ENCODE peak calls at places on chromosome 18, in five cellular contexts. One of them, this sample, is unnamed.

GRCh38 chr18:8882632-8883408 is 177.5 kb downstream of the MTCL1 start:
- DNase-seq in spleen: no peak
- DNase-seq in adrenal gland: no peak
- DNase-seq in A549: peak; percentile 51
- DNase-seq in ovary: no peak
- DNase-seq in this sample: no peak

GRCh38 chr18:475202-475624 is 25.3 kb downstream of the COLEC12 start:
- DNase-seq in spleen: no peak
- DNase-seq in adrenal gland: no peak
- DNase-seq in A549: no peak
- DNase-seq in ovary: no peak
- DNase-seq in this sample: peak; percentile 58

GRCh38 chr18:61732854-61733253 is 160.0 kb downstream of the RNF152 start:
- DNase-seq in spleen: no peak
- DNase-seq in adrenal gland: peak; percentile 57
- DNase-seq in A549: no peak
- DNase-seq in ovary: no peak
- DNase-seq in this sample: no peak

GRCh38 chr18:41714872-41715271 is 240.2 kb upstream of the PIK3C3 start:
- DNase-seq in spleen: no peak
- DNase-seq in adrenal gland: no peak
- DNase-seq in A549: no peak
- DNase-seq in ovary: no peak
- DNase-seq in this sample: no peak

GRCh38 chr18:75546964-75547363 is 119.5 kb upstream of the SMIM21 start:
- DNase-seq in spleen: no peak
- DNase-seq in adrenal gland: no peak
- DNase-seq in A549: peak; percentile 3
- DNase-seq in ovary: no peak
- DNase-seq in this sample: no peak

GRCh38 chr18:26460449-26461091 is 87.8 kb downstream of the KCTD1 start:
- DNase-seq in spleen: no peak
- DNase-seq in adrenal gland: no peak
- DNase-seq in A549: peak; percentile 41
- DNase-seq in ovary: no peak
- DNase-seq in this sample: peak; percentile 84

GRCh38 chr18:32252461-32252860 is 62.6 kb downstream of the MEP1B start:
- DNase-seq in spleen: no peak
- DNase-seq in adrenal gland: no peak
- DNase-seq in A549: no peak
- DNase-seq in ovary: no peak
- DNase-seq in this sample: no peak

GRCh38 chr18:48928787-48929186 is 22.0 kb downstream of the SMAD7 start:
- DNase-seq in spleen: peak; percentile 96
- DNase-seq in adrenal gland: peak; percentile 88
- DNase-seq in A549: no peak
- DNase-seq in ovary: no peak
- DNase-seq in this sample: no peak

GRCh38 chr18:74589820-74590219 is 7.8 kb upstream of the ZNF407 start:
- DNase-seq in spleen: no peak
- DNase-seq in adrenal gland: no peak
- DNase-seq in A549: no peak
- DNase-seq in ovary: no peak
- DNase-seq in this sample: no peak

GRCh38 chr18:12079504-12080237 is 14.0 kb upstream of the ANKRD62 start:
- DNase-seq in spleen: no peak
- DNase-seq in adrenal gland: no peak
- DNase-seq in A549: no peak
- DNase-seq in ovary: no peak
- DNase-seq in this sample: peak; percentile 74

GRCh38 chr18:35971661-35972196 is 750 bp upstream of the RMP24 start:
- DNase-seq in spleen: no peak
- DNase-seq in adrenal gland: no peak
- DNase-seq in A549: no peak
- DNase-seq in ovary: peak; percentile 18
- DNase-seq in this sample: peak; percentile 5

GRCh38 chr18:35974181-35974580 is 1.7 kb downstream of the RMP24 start:
- DNase-seq in spleen: no peak
- DNase-seq in adrenal gland: no peak
- DNase-seq in A549: no peak
- DNase-seq in ovary: no peak
- DNase-seq in this sample: no peak

GRCh38 chr18:35969676-35970075 is 2.8 kb upstream of the RMP24 start:
- DNase-seq in spleen: no peak
- DNase-seq in adrenal gland: no peak
- DNase-seq in A549: no peak
- DNase-seq in ovary: no peak
- DNase-seq in this sample: no peak

GRCh38 chr18:35972197-35973000 is at the start of gene RMP24:
- DNase-seq in spleen: peak; percentile 98
- DNase-seq in adrenal gland: peak; percentile 98
- DNase-seq in A549: peak; percentile 95
- DNase-seq in ovary: peak; percentile 93
- DNase-seq in this sample: peak; percentile 90

GRCh38 chr18:35973650-35974049 is 1.2 kb downstream of the RMP24 start:
- DNase-seq in spleen: no peak
- DNase-seq in adrenal gland: no peak
- DNase-seq in A549: no peak
- DNase-seq in ovary: no peak
- DNase-seq in this sample: no peak
- H3K27ac ChIP-seq in spleen: no peak overlapping the region
- H3K27ac ChIP-seq in adrenal gland: no peak overlapping the region
- H3K27ac ChIP-seq in A549: no peak overlapping the region
- H3K27ac ChIP-seq in ovary: no peak overlapping the region
- H3K27ac ChIP-seq in this sample: no peak overlapping the region

DNA sequence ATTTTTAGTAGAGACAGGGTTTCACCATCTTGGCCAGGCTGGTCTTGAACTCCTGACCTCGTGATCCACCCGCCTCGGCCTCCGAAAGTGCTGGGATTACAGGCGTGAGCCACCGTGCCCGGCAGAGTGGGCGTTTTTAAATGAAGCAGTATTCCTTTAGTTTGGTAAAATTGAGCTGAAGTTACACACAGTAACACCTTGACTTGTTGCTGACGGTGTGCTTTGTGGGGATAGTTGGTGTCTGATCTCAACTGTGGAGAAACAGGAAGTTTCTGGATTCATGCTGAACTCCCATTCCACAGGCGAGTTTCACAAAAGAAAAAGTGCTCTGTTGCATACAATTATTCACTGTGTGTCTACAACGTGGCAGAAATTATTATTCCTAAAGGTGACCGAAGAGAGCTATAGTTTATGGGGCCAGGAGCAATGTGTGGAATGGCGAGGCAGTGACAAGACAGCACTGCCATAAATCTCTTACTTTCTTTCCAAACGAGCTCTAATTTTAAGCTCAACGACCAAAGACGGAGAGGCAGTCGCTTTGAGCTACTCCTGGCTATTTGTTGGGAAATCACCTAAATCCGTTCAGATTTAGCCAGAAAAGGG is 480 bp upstream of the CABYR start:
- DNase-seq in spleen: no peak
- DNase-seq in adrenal gland: no peak
- DNase-seq in A549: no peak
- DNase-seq in ovary: no peak
- DNase-seq in this sample: no peak
- H3K4me3 ChIP-seq in spleen: peak overlapping the region; percentile 74
- H3K4me3 ChIP-seq in adrenal gland: peak overlapping the region; percentile 73
- H3K4me3 ChIP-seq in A549: peak overlapping the region; percentile 95
- H3K4me3 ChIP-seq in ovary: peak overlapping the region; percentile 62
- H3K4me3 ChIP-seq in this sample: peak overlapping the region; percentile 74

GRCh38 chr18:23531912-23532311 is 28.6 kb downstream of the RMC1 start:
- DNase-seq in spleen: no peak
- DNase-seq in adrenal gland: no peak
- DNase-seq in A549: no peak
- DNase-seq in ovary: no peak
- DNase-seq in this sample: no peak

GRCh38 chr18:23528580-23529472 is 25.5 kb downstream of the RMC1 start:
- DNase-seq in spleen: no peak
- DNase-seq in adrenal gland: peak; percentile 63
- DNase-seq in A549: no peak
- DNase-seq in ovary: no peak
- DNase-seq in this sample: no peak

GRCh38 chr18:23532848-23533247 is 29.5 kb downstream of the RMC1 start:
- DNase-seq in spleen: no peak
- DNase-seq in adrenal gland: no peak
- DNase-seq in A549: no peak
- DNase-seq in ovary: peak; percentile 53
- DNase-seq in this sample: no peak

GRCh38 chr18:23529597-23529996 is 26.3 kb downstream of the RMC1 start:
- DNase-seq in spleen: no peak
- DNase-seq in adrenal gland: no peak
- DNase-seq in A549: peak; percentile 64
- DNase-seq in ovary: no peak
- DNase-seq in this sample: peak; percentile 49

DNA sequence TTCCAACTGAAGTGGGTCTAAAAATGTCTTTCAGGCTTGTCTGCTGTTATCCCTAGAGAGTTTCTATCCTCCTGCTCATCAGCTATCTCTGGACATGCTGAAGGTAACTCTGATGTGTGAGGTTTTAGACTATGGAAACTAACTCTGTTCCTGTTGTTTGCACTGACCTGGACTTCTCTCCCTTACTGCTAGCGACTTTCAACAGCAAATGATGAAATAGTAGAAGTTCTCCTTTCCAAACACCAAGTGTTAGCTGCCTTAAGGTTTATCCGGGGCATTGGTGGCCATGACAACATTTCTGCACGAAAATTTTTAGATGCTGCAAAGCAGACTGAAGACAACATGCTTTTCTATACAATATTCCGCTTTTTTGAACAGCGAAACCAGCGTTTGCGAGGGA is 26.9 kb downstream of the RMC1 start:
- DNase-seq in spleen: no peak
- DNase-seq in adrenal gland: no peak
- DNase-seq in A549: no peak
- DNase-seq in ovary: no peak
- DNase-seq in this sample: no peak
- H3K27ac ChIP-seq in spleen: no peak overlapping the region
- H3K27ac ChIP-seq in adrenal gland: no peak overlapping the region
- H3K27ac ChIP-seq in A549: peak overlapping the region; percentile 84
- H3K27ac ChIP-seq in ovary: no peak overlapping the region
- H3K27ac ChIP-seq in this sample: peak overlapping the region; percentile 42

DNA sequence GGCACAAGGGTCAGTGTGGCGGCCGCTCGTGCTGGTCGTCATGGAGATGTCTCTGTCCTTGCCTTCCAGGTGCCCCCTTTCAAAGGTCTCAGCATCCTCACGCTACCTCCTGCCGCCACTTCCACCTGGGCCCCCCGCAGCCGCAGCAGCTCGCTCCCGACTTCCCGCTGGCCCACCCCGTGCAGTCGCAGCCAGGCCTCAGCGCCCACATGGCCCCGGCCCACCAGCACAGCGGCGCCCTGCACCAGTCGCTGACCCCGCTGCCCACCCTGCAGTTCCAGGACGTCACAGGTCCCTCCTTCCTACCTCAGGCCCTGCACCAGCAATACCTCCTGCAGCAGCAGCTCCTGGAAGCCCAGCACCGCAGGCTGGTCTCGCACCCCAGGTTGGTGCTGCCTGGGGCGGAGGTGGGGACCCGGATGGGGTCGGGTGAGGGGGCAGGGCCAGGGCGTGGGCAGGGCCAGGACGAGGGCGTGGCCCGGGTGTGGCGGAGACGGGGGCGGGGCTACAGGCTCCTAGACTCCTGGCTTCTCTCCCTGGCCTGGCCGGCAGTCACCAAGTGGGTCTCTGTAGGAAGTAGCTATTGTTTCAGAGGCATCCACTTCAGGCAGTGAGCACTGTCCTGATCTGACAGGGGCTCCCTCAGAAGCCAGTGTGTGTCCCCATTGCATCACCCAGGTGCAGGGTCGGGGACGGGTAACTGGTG is 223.7 kb downstream of the LOXHD1 start:
- DNase-seq in spleen: no peak
- DNase-seq in adrenal gland: no peak
- DNase-seq in A549: no peak
- DNase-seq in ovary: no peak
- DNase-seq in this sample: no peak
- H3K4me3 ChIP-seq in spleen: no peak overlapping the region
- H3K4me3 ChIP-seq in adrenal gland: no peak overlapping the region
- H3K4me3 ChIP-seq in A549: no peak overlapping the region
- H3K4me3 ChIP-seq in ovary: no peak overlapping the region
- H3K4me3 ChIP-seq in this sample: no peak overlapping the region

DNA sequence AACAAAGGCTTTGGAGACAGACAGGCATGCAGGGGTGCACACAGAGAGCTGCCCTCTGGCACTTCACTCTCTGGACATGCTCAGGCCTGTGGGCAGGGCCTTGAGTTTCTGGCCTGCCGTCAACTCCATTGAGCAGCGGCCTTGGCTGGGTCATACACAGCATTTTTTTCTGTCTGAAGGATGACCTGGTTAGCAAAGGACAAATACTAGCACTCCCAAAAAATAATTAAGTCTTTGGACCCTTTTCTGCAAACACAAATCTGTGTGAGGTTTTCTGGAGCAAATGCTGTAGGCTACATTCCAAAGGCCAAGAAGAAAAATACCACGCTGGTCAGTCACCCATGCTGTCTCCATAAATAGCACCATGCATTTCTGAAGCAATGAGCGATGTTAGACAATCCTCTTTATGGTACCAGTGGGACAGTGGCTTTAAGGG is 124.7 kb upstream of the CTAGE1 start:
- DNase-seq in spleen: peak; percentile 78
- DNase-seq in adrenal gland: peak; percentile 81
- DNase-seq in A549: no peak
- DNase-seq in ovary: peak; percentile 64
- DNase-seq in this sample: peak; percentile 56
- H3K27ac ChIP-seq in spleen: no peak overlapping the region
- H3K27ac ChIP-seq in adrenal gland: peak overlapping the region; percentile 26
- H3K27ac ChIP-seq in A549: no peak overlapping the region
- H3K27ac ChIP-seq in ovary: no peak overlapping the region
- H3K27ac ChIP-seq in this sample: no peak overlapping the region

DNA sequence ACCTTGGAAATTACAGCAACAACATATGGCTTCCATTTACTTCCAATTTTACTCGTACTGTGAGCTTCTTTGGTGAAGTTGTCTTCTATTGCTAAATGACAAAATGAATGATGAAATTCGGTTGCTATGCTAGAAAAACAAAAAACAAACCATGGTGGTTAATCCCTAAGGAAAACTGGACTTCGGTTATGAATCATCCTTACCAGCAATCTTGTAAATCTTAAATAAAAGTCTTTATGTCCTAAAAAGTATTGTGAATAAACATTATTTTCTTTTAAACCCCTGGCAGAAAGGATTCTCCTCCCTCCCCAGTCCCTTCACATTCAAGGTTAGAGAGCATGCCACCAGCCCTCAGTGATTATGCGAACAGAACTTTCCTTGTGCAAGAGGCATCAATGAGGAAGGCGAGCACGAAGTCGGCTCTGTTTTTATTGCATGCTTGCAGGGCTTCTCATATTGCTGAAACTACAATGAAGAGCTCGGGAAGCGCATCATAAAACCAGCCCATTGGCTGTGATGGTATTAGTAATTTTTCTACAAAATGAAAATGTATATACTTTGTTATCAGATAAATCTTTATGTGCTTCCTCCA is 62.8 kb downstream of the ZNF521 start:
- DNase-seq in spleen: no peak
- DNase-seq in adrenal gland: no peak
- DNase-seq in A549: peak; percentile 11
- DNase-seq in ovary: no peak
- DNase-seq in this sample: peak; percentile 91
- H3K4me3 ChIP-seq in spleen: no peak overlapping the region
- H3K4me3 ChIP-seq in adrenal gland: no peak overlapping the region
- H3K4me3 ChIP-seq in A549: no peak overlapping the region
- H3K4me3 ChIP-seq in ovary: no peak overlapping the region
- H3K4me3 ChIP-seq in this sample: peak overlapping the region; percentile 38